ENCODE peak calls at places on chromosomes 1 and 21, in four cellular contexts. N is K562, Y is IMR-90, O is GM12878. L is an unnamed sample.

GRCh38 chr1:230425252-230426061 is 675 bp downstream of the PGBD5 start:
- DNase-seq in Y (no peak), N (no peak), O (no peak), L (no peak)

GRCh38 chr1:101257500-101258325 is 20.9 kb downstream of the S1PR1 start:
- DNase-seq in N (peak; percentile 94), O (peak; percentile 93), Y (no peak), L (no peak)

GRCh38 chr1:165376041-165376810 is 19.7 kb upstream of the LMX1A start:
- DNase-seq in Y (peak; percentile 20), N (peak; percentile 35), O (no peak), L (no peak)

GRCh38 chr1:22831729-22832413 is 121.2 kb downstream of the EPHB2 start:
- DNase-seq in N (no peak), O (no peak), Y (peak; percentile 93), L (peak; percentile 87)

GRCh38 chr1:57281324-57281723 is 142.5 kb downstream of the DAB1 start:
- DNase-seq in O (no peak), N (no peak), Y (no peak), L (no peak)

GRCh38 chr1:197441990-197442389 is 173.9 kb downstream of the CRB1 start:
- DNase-seq in N (peak; percentile 32), Y (peak; percentile 74), O (no peak), L (peak; percentile 27)

GRCh38 chr1:155175281-155175926 is 1.8 kb downstream of the TRIM46 start:
- DNase-seq in N (no peak), O (no peak), Y (no peak), L (no peak)

GRCh38 chr1:61116421-61116820 is 34.1 kb downstream of the NFIA start:
- DNase-seq in N (peak; percentile 48), Y (no peak), O (no peak), L (no peak)

GRCh38 chr21:14078746-14079375 is 131.9 kb downstream of the LIPI start:
- DNase-seq in Y (no peak), N (no peak), O (no peak), L (no peak)

GRCh38 chr1:168966217-168966616 is 140.3 kb upstream of the ATP1B1 start:
- DNase-seq in O (no peak), N (no peak), Y (no peak), L (no peak)

GRCh38 chr1:160580208-160580812 is 1.0 kb upstream of the CD84 start:
- DNase-seq in Y (no peak), N (no peak), O (no peak), L (no peak)

GRCh38 chr1:67571406-67571805 is 113.6 kb upstream of the GADD45A start:
- DNase-seq in Y (no peak), O (no peak), N (no peak), L (no peak)

GRCh38 chr21:36200089-36200561 is 43.5 kb downstream of the DOP1B start:
- DNase-seq in O (no peak), N (no peak), Y (no peak), L (no peak)

GRCh38 chr1:72690871-72691270 is 408.5 kb upstream of the NEGR1 start:
- DNase-seq in N (no peak), O (no peak), Y (no peak), L (no peak)

GRCh38 chr1:200464784-200465400 is 55.1 kb upstream of the ZNF281 start:
- DNase-seq in Y (no peak), N (no peak), O (no peak), L (no peak)

GRCh38 chr1:223234164-223234501 is 91.1 kb upstream of the TLR5 start:
- DNase-seq in N (no peak), Y (no peak), O (no peak), L (no peak)

GRCh38 chr1:172143384-172144025 is 277.0 kb upstream of the C1orf105 start:
- DNase-seq in Y (peak; percentile 70), N (no peak), O (no peak), L (no peak)

GRCh38 chr21:39687069-39687468 is 57.9 kb upstream of the IGSF5 start:
- DNase-seq in Y (no peak), N (no peak), O (no peak), L (no peak)

GRCh38 chr1:185170291-185170848 is 13.4 kb downstream of the SWT1 start:
- DNase-seq in O (peak; percentile 32), N (peak; percentile 86), Y (peak; percentile 67), L (peak; percentile 60)

GRCh38 chr1:111592389-111593361 is 26.9 kb upstream of the RAP1A start:
- DNase-seq in O (peak; percentile 98), N (peak; percentile 89), Y (peak; percentile 87), L (peak; percentile 14)

GRCh38 chr1:18271336-18271735 is 163.7 kb downstream of the IGSF21 start:
- DNase-seq in O (no peak), N (no peak), Y (no peak), L (no peak)

GRCh38 chr1:64901663-64902062 is 64.7 kb downstream of the JAK1 start:
- DNase-seq in O (no peak), Y (no peak), N (no peak), L (no peak)

GRCh38 chr1:113874017-113874879 is 2.7 kb upstream of the PTPN22 start:
- DNase-seq in O (peak; percentile 58), Y (peak; percentile 8), N (peak; percentile 70), L (no peak)

GRCh38 chr1:27299385-27300252 is 22.3 kb upstream of the TMEM222 start:
- DNase-seq in O (no peak), N (no peak), Y (peak; percentile 100), L (no peak)

GRCh38 chr21:37603129-37603528 is 236.6 kb downstream of the DYRK1A start:
- DNase-seq in O (no peak), Y (no peak), N (no peak), L (no peak)

GRCh38 chr1:230067871-230068814 is 1.1 kb downstream of the GALNT2 start:
- DNase-seq in Y (no peak), O (no peak), N (peak; percentile 70), L (peak; percentile 43)

GRCh38 chr1:162561037-162561615 is 396 bp upstream of the UAP1 start:
- DNase-seq in O (peak; percentile 72), Y (peak; percentile 96), N (peak; percentile 99), L (peak; percentile 89)

GRCh38 chr1:162564762-162565218 is 3.3 kb downstream of the UAP1 start:
- DNase-seq in N (peak; percentile 62), Y (peak; percentile 13), O (no peak), L (no peak)

GRCh38 chr1:162562452-162562828 is 918 bp downstream of the UAP1 start:
- DNase-seq in N (peak; percentile 62), Y (peak; percentile 65), O (no peak), L (no peak)

GRCh38 chr1:162560303-162561036 is 1.1 kb upstream of the UAP1 start:
- DNase-seq in O (no peak), N (peak; percentile 55), Y (no peak), L (peak; percentile 31)

DNA sequence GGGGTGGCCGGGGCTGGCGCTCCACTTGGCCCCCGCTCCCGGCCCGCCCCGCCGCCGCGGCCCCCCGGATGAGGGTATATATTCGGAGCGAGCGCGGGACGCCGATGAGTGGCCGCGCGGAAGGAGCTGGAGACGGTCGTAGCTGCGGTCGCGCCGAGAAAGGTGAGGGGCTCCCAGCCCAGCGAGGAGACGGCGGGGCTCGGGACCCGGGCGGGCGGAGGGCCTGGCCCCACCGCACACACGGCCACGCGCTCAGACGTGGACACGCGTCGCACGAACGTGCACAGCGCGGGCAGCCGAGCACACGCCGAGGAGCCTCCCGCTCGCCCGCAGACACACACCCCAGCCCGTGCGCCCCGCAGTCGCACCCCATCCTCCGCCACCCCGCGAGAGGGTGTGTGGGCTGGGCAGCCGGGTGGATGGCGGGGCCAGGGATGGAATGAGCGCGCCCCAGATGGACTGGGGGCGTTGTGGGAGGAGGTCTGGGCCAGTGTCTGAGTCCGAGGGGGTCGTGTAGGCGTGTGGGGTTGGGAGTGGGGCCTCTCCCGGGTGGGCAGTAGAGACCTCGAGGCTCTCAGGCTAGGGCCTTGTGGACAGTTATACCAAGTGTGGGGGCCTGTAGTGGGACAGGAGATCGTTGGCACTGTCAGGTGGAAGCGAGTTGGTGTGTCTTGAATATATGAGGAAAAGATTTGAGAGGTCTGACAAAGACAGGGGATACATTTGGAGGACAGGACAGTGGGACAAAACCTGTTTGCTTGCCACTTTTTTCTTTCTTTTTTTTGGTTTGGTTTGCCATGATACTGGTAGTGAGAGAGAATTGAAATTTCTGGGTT is at the start of gene UAP1:
- DNase-seq in N (no peak), O (no peak), Y (no peak), L (no peak)
- TF ChIP-seq RCOR1 in N (no peak), O (no peak), Y (no peak), L (no peak)

GRCh38 chr21:43312751-43313169 is 114.2 kb downstream of the SIK1 start:
- DNase-seq in N (no peak), Y (no peak), O (peak; percentile 23), L (no peak)
- TF ChIP-seq ELK1 in N (no peak), Y (no peak), O (no peak), L (no peak)

GRCh38 chr1:90925928-90926869 is 95.6 kb downstream of the ZNF644 start:
- DNase-seq in Y (peak; percentile 84), O (no peak), N (peak; percentile 76), L (peak; percentile 2)

GRCh38 chr1:90924982-90925381 is 96.9 kb downstream of the ZNF644 start:
- DNase-seq in N (no peak), O (no peak), Y (peak; percentile 8), L (no peak)

GRCh38 chr1:90922996-90923395 is 98.8 kb downstream of the ZNF644 start:
- DNase-seq in Y (no peak), O (no peak), N (no peak), L (no peak)

GRCh38 chr1:90922202-90922601 is 99.6 kb downstream of the ZNF644 start:
- DNase-seq in N (no peak), Y (no peak), O (no peak), L (no peak)

GRCh38 chr1:90926971-90927370 is 94.9 kb downstream of the ZNF644 start:
- DNase-seq in Y (no peak), N (no peak), O (no peak), L (no peak)
- TF ChIP-seq RCOR1 in Y (no peak), N (no peak), O (no peak), L (no peak)

GRCh38 chr1:9316080-9316444 is 23.4 kb downstream of the SPSB1 start:
- DNase-seq in O (no peak), N (no peak), Y (no peak), L (no peak)
- TF ChIP-seq ELK1 in O (no peak), N (no peak), Y (no peak), L (no peak)

DNA sequence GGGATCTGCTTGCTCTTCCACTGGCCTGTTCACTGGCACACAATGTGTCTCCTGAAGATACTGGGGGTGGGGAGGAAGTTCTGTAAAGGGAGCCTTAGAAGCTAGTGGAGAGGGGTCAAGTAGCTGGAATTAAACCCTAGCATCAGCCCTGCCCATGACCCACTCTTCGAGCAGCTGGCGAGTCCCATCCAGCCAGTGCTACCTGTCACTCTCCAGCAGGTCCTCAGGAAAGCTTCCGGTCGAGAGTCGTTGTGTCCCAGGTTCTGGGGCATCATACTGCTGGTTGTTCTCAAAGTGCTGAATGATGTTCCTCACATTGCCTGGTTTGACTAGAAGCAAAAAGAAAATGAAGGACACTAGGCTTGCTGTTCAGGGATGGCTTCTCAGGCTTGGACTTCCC is 30.9 kb downstream of the LRRC71 start:
- DNase-seq in N (no peak), Y (no peak), O (no peak), L (no peak)
- TF ChIP-seq RCOR1 in N (no peak), Y (no peak), O (no peak), L (no peak)

GRCh38 chr1:94463765-94464330 is 45.7 kb downstream of the ABCD3 start:
- DNase-seq in O (no peak), Y (peak; percentile 71), N (peak; percentile 52), L (peak; percentile 14)
- TF ChIP-seq ELK1 in O (no peak), Y (no peak), N (no peak), L (no peak)